ENCODE peak calls at places on chromosomes 13 and 19, in ten cellular contexts. One of them, this sample, is unnamed.

GRCh38 chr19:48444129-48444932 is 1.5 kb upstream of the GRWD1 start:
- DNase-seq in WTC11: no peak
- DNase-seq in endothelial cell of umbilical vein: no peak
- DNase-seq in keratinocyte: no peak
- DNase-seq in lower leg skin: no peak
- DNase-seq in IMR-90: no peak
- DNase-seq in tibial nerve: no peak
- DNase-seq in HepG2: no peak
- DNase-seq in prostate gland: no peak
- DNase-seq in RWPE1: no peak
- DNase-seq in this sample: no peak

GRCh38 chr13:43688230-43688907 is 98.4 kb downstream of the ENOX1 start:
- DNase-seq in WTC11: no peak
- DNase-seq in endothelial cell of umbilical vein: no peak
- DNase-seq in keratinocyte: no peak
- DNase-seq in lower leg skin: no peak
- DNase-seq in IMR-90: no peak
- DNase-seq in tibial nerve: no peak
- DNase-seq in HepG2: no peak
- DNase-seq in prostate gland: no peak
- DNase-seq in RWPE1: no peak
- DNase-seq in this sample: no peak

GRCh38 chr19:29014857-29015436 is 198.0 kb downstream of the UQCRFS1 start:
- DNase-seq in WTC11: no peak
- DNase-seq in endothelial cell of umbilical vein: no peak
- DNase-seq in keratinocyte: no peak
- DNase-seq in lower leg skin: no peak
- DNase-seq in IMR-90: no peak
- DNase-seq in tibial nerve: no peak
- DNase-seq in HepG2: no peak
- DNase-seq in prostate gland: no peak
- DNase-seq in RWPE1: no peak
- DNase-seq in this sample: no peak

GRCh38 chr19:1522061-1522460 is 1.8 kb upstream of the PLK5 start:
- DNase-seq in WTC11: no peak
- DNase-seq in endothelial cell of umbilical vein: no peak
- DNase-seq in keratinocyte: no peak
- DNase-seq in lower leg skin: no peak
- DNase-seq in IMR-90: no peak
- DNase-seq in tibial nerve: no peak
- DNase-seq in HepG2: no peak
- DNase-seq in prostate gland: no peak
- DNase-seq in RWPE1: no peak
- DNase-seq in this sample: no peak

GRCh38 chr13:41780736-41781708 is 179.9 kb downstream of the VWA8 start:
- DNase-seq in WTC11: no peak
- DNase-seq in endothelial cell of umbilical vein: no peak
- DNase-seq in keratinocyte: no peak
- DNase-seq in lower leg skin: no peak
- DNase-seq in IMR-90: peak
- DNase-seq in tibial nerve: no peak
- DNase-seq in HepG2: no peak
- DNase-seq in prostate gland: no peak
- DNase-seq in RWPE1: no peak
- DNase-seq in this sample: no peak

GRCh38 chr13:73059460-73060250 is 850 bp downstream of the KLF5 start:
- DNase-seq in WTC11: peak
- DNase-seq in endothelial cell of umbilical vein: peak
- DNase-seq in keratinocyte: no peak
- DNase-seq in lower leg skin: no peak
- DNase-seq in IMR-90: peak
- DNase-seq in tibial nerve: no peak
- DNase-seq in HepG2: peak
- DNase-seq in prostate gland: peak
- DNase-seq in RWPE1: no peak
- DNase-seq in this sample: no peak

GRCh38 chr13:101487046-101487830 is 34.8 kb downstream of the ITGBL1 start:
- DNase-seq in WTC11: no peak
- DNase-seq in endothelial cell of umbilical vein: peak
- DNase-seq in keratinocyte: no peak
- DNase-seq in lower leg skin: no peak
- DNase-seq in IMR-90: no peak
- DNase-seq in tibial nerve: no peak
- DNase-seq in HepG2: no peak
- DNase-seq in prostate gland: no peak
- DNase-seq in RWPE1: no peak
- DNase-seq in this sample: no peak

GRCh38 chr13:33096886-33097610 is 80.8 kb downstream of the KL start:
- DNase-seq in WTC11: no peak
- DNase-seq in endothelial cell of umbilical vein: no peak
- DNase-seq in keratinocyte: no peak
- DNase-seq in lower leg skin: no peak
- DNase-seq in IMR-90: no peak
- DNase-seq in tibial nerve: no peak
- DNase-seq in HepG2: no peak
- DNase-seq in prostate gland: no peak
- DNase-seq in RWPE1: no peak
- DNase-seq in this sample: no peak

GRCh38 chr19:13865578-13866462 is 11.1 kb upstream of the NANOS3 start:
- DNase-seq in WTC11: no peak
- DNase-seq in endothelial cell of umbilical vein: no peak
- DNase-seq in keratinocyte: no peak
- DNase-seq in lower leg skin: no peak
- DNase-seq in IMR-90: no peak
- DNase-seq in tibial nerve: no peak
- DNase-seq in HepG2: no peak
- DNase-seq in prostate gland: no peak
- DNase-seq in RWPE1: no peak
- DNase-seq in this sample: no peak

GRCh38 chr19:21891086-21891485 is 55.1 kb upstream of the ZNF43 start:
- DNase-seq in WTC11: no peak
- DNase-seq in endothelial cell of umbilical vein: no peak
- DNase-seq in keratinocyte: no peak
- DNase-seq in lower leg skin: no peak
- DNase-seq in IMR-90: no peak
- DNase-seq in tibial nerve: no peak
- DNase-seq in HepG2: no peak
- DNase-seq in prostate gland: no peak
- DNase-seq in RWPE1: no peak
- DNase-seq in this sample: no peak

GRCh38 chr19:30739394-30739793 is 367.2 kb downstream of the ZNF536 start:
- DNase-seq in WTC11: no peak
- DNase-seq in endothelial cell of umbilical vein: no peak
- DNase-seq in keratinocyte: no peak
- DNase-seq in lower leg skin: peak
- DNase-seq in IMR-90: no peak
- DNase-seq in tibial nerve: peak
- DNase-seq in HepG2: no peak
- DNase-seq in prostate gland: no peak
- DNase-seq in RWPE1: no peak
- DNase-seq in this sample: no peak

GRCh38 chr19:30738047-30738446 is 365.9 kb downstream of the ZNF536 start:
- DNase-seq in WTC11: no peak
- DNase-seq in endothelial cell of umbilical vein: no peak
- DNase-seq in keratinocyte: no peak
- DNase-seq in lower leg skin: no peak
- DNase-seq in IMR-90: no peak
- DNase-seq in tibial nerve: no peak
- DNase-seq in HepG2: no peak
- DNase-seq in prostate gland: no peak
- DNase-seq in RWPE1: no peak
- DNase-seq in this sample: no peak

GRCh38 chr19:30731596-30731995 is 359.4 kb downstream of the ZNF536 start:
- DNase-seq in WTC11: no peak
- DNase-seq in endothelial cell of umbilical vein: no peak
- DNase-seq in keratinocyte: no peak
- DNase-seq in lower leg skin: no peak
- DNase-seq in IMR-90: no peak
- DNase-seq in tibial nerve: no peak
- DNase-seq in HepG2: no peak
- DNase-seq in prostate gland: no peak
- DNase-seq in RWPE1: no peak
- DNase-seq in this sample: no peak

GRCh38 chr19:30733826-30734550 is 361.8 kb downstream of the ZNF536 start:
- DNase-seq in WTC11: peak
- DNase-seq in endothelial cell of umbilical vein: no peak
- DNase-seq in keratinocyte: no peak
- DNase-seq in lower leg skin: no peak
- DNase-seq in IMR-90: no peak
- DNase-seq in tibial nerve: peak
- DNase-seq in HepG2: no peak
- DNase-seq in prostate gland: no peak
- DNase-seq in RWPE1: no peak
- DNase-seq in this sample: no peak
- TF ChIP-seq CTCF in WTC11: no peak
- TF ChIP-seq CTCF in endothelial cell of umbilical vein: no peak
- TF ChIP-seq CTCF in keratinocyte: no peak
- TF ChIP-seq CTCF in lower leg skin: no peak
- TF ChIP-seq CTCF in IMR-90: no peak
- TF ChIP-seq CTCF in tibial nerve: no peak
- TF ChIP-seq CTCF in HepG2: no peak
- TF ChIP-seq CTCF in prostate gland: no peak
- TF ChIP-seq CTCF in RWPE1: no peak
- TF ChIP-seq CTCF in this sample: no peak

DNA sequence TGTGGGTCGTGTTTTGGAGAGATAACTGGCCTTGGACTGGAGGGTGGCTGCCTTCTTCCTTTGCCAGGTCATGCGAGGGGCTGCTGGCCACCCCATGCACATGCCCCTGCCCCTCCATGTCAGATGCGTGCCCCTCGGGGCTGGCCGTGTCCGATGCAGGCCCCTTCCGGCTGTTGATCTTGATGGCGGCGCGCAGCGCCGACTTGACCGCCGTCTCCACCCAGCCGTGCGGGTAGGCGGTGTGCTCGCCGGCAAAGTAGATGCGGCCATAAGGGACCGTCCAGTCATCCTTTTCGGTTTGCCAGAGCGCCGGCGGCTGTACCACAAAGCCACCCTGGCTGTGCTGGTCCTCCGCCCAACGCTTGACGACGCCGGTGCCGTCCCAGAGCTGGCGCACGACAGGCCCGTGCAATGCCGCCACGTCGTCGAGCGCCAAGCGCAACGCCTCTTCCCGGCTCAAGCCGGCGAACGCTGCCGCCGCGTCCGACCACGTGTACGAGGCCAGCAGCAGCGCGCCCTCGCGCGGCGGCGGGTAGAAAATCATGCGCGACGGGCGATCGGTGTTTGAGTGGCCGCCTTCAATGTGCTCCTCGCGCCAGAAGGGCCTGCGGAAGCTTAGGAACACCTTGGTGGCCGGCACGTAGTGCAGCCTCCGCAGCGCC is 6.9 kb downstream of the IL4I1 start:
- DNase-seq in WTC11: peak
- DNase-seq in endothelial cell of umbilical vein: peak
- DNase-seq in keratinocyte: no peak
- DNase-seq in lower leg skin: no peak
- DNase-seq in IMR-90: peak
- DNase-seq in tibial nerve: peak
- DNase-seq in HepG2: no peak
- DNase-seq in prostate gland: peak
- DNase-seq in RWPE1: no peak
- DNase-seq in this sample: peak
- TF ChIP-seq CTCF in WTC11: peak
- TF ChIP-seq CTCF in endothelial cell of umbilical vein: peak
- TF ChIP-seq CTCF in keratinocyte: peak
- TF ChIP-seq CTCF in lower leg skin: no peak
- TF ChIP-seq CTCF in IMR-90: peak
- TF ChIP-seq CTCF in tibial nerve: peak
- TF ChIP-seq CTCF in HepG2: no peak
- TF ChIP-seq CTCF in prostate gland: peak
- TF ChIP-seq CTCF in RWPE1: peak
- TF ChIP-seq CTCF in this sample: peak

GRCh38 chr13:53198017-53198416 is 169.4 kb downstream of the OLFM4 start:
- DNase-seq in WTC11: no peak
- DNase-seq in endothelial cell of umbilical vein: no peak
- DNase-seq in keratinocyte: no peak
- DNase-seq in lower leg skin: no peak
- DNase-seq in IMR-90: no peak
- DNase-seq in tibial nerve: no peak
- DNase-seq in HepG2: no peak
- DNase-seq in prostate gland: no peak
- DNase-seq in RWPE1: no peak
- DNase-seq in this sample: no peak
- TF ChIP-seq CTCF in WTC11: no peak
- TF ChIP-seq CTCF in endothelial cell of umbilical vein: no peak
- TF ChIP-seq CTCF in keratinocyte: peak
- TF ChIP-seq CTCF in lower leg skin: no peak
- TF ChIP-seq CTCF in IMR-90: no peak
- TF ChIP-seq CTCF in tibial nerve: no peak
- TF ChIP-seq CTCF in HepG2: no peak
- TF ChIP-seq CTCF in prostate gland: no peak
- TF ChIP-seq CTCF in RWPE1: no peak
- TF ChIP-seq CTCF in this sample: no peak

GRCh38 chr13:53200498-53201453 is 172.2 kb downstream of the OLFM4 start:
- DNase-seq in WTC11: peak
- DNase-seq in endothelial cell of umbilical vein: no peak
- DNase-seq in keratinocyte: no peak
- DNase-seq in lower leg skin: no peak
- DNase-seq in IMR-90: peak
- DNase-seq in tibial nerve: peak
- DNase-seq in HepG2: no peak
- DNase-seq in prostate gland: peak
- DNase-seq in RWPE1: peak
- DNase-seq in this sample: no peak

GRCh38 chr13:53200075-53200474 is 171.5 kb downstream of the OLFM4 start:
- DNase-seq in WTC11: no peak
- DNase-seq in endothelial cell of umbilical vein: no peak
- DNase-seq in keratinocyte: no peak
- DNase-seq in lower leg skin: no peak
- DNase-seq in IMR-90: no peak
- DNase-seq in tibial nerve: no peak
- DNase-seq in HepG2: no peak
- DNase-seq in prostate gland: no peak
- DNase-seq in RWPE1: no peak
- DNase-seq in this sample: no peak

GRCh38 chr13:53204598-53204997 is 176.0 kb downstream of the OLFM4 start:
- DNase-seq in WTC11: no peak
- DNase-seq in endothelial cell of umbilical vein: no peak
- DNase-seq in keratinocyte: no peak
- DNase-seq in lower leg skin: no peak
- DNase-seq in IMR-90: no peak
- DNase-seq in tibial nerve: no peak
- DNase-seq in HepG2: no peak
- DNase-seq in prostate gland: no peak
- DNase-seq in RWPE1: no peak
- DNase-seq in this sample: no peak

GRCh38 chr13:53198699-53199098 is 170.1 kb downstream of the OLFM4 start:
- DNase-seq in WTC11: no peak
- DNase-seq in endothelial cell of umbilical vein: no peak
- DNase-seq in keratinocyte: no peak
- DNase-seq in lower leg skin: no peak
- DNase-seq in IMR-90: no peak
- DNase-seq in tibial nerve: no peak
- DNase-seq in HepG2: no peak
- DNase-seq in prostate gland: no peak
- DNase-seq in RWPE1: no peak
- DNase-seq in this sample: no peak

GRCh38 chr13:53201454-53202225 is 173.0 kb downstream of the OLFM4 start:
- DNase-seq in WTC11: peak
- DNase-seq in endothelial cell of umbilical vein: no peak
- DNase-seq in keratinocyte: no peak
- DNase-seq in lower leg skin: no peak
- DNase-seq in IMR-90: no peak
- DNase-seq in tibial nerve: no peak
- DNase-seq in HepG2: no peak
- DNase-seq in prostate gland: no peak
- DNase-seq in RWPE1: peak
- DNase-seq in this sample: no peak
- TF ChIP-seq CTCF in WTC11: peak
- TF ChIP-seq CTCF in endothelial cell of umbilical vein: no peak
- TF ChIP-seq CTCF in keratinocyte: peak
- TF ChIP-seq CTCF in lower leg skin: no peak
- TF ChIP-seq CTCF in IMR-90: no peak
- TF ChIP-seq CTCF in tibial nerve: no peak
- TF ChIP-seq CTCF in HepG2: no peak
- TF ChIP-seq CTCF in prostate gland: peak
- TF ChIP-seq CTCF in RWPE1: peak
- TF ChIP-seq CTCF in this sample: no peak

This sample was measured in CD14-positive monocyte.